ENCODE peak calls at places on chromosome 15, in six cellular contexts. One of them, this sample, is unnamed.

GRCh38 chr15:45690581-45691260 is 55.9 kb downstream of the SQOR start:
- DNase-seq in GM04503: peak; percentile 37
- DNase-seq in Peyer's patch: no peak
- DNase-seq in activated naive CD8-positive, alpha-beta T cell treated with anti-CD3 and anti-CD28 coated beads for 36 hours: no peak
- DNase-seq in glomerular endothelial cell: no peak
- DNase-seq in stimulated activated CD4-positive, alpha-beta T cell treated with anti-CD3 and anti-CD28 coated beads, Interleukin-4, amount 100 ng/mL, for 1 hour: no peak
- DNase-seq in this sample: no peak

GRCh38 chr15:74261685-74262084 is 25.6 kb downstream of the CCDC33 start:
- DNase-seq in GM04503: no peak
- DNase-seq in Peyer's patch: no peak
- DNase-seq in activated naive CD8-positive, alpha-beta T cell treated with anti-CD3 and anti-CD28 coated beads for 36 hours: no peak
- DNase-seq in glomerular endothelial cell: no peak
- DNase-seq in stimulated activated CD4-positive, alpha-beta T cell treated with anti-CD3 and anti-CD28 coated beads, Interleukin-4, amount 100 ng/mL, for 1 hour: no peak
- DNase-seq in this sample: no peak

GRCh38 chr15:83066034-83066760 is 855 bp downstream of the BTBD1 start:
- DNase-seq in GM04503: no peak
- DNase-seq in Peyer's patch: no peak
- DNase-seq in activated naive CD8-positive, alpha-beta T cell treated with anti-CD3 and anti-CD28 coated beads for 36 hours: no peak
- DNase-seq in glomerular endothelial cell: no peak
- DNase-seq in stimulated activated CD4-positive, alpha-beta T cell treated with anti-CD3 and anti-CD28 coated beads, Interleukin-4, amount 100 ng/mL, for 1 hour: peak; percentile 9
- DNase-seq in this sample: no peak

GRCh38 chr15:86236721-86237121 is 157.1 kb downstream of the AGBL1 start:
- DNase-seq in GM04503: no peak
- DNase-seq in Peyer's patch: no peak
- DNase-seq in activated naive CD8-positive, alpha-beta T cell treated with anti-CD3 and anti-CD28 coated beads for 36 hours: no peak
- DNase-seq in glomerular endothelial cell: no peak
- DNase-seq in stimulated activated CD4-positive, alpha-beta T cell treated with anti-CD3 and anti-CD28 coated beads, Interleukin-4, amount 100 ng/mL, for 1 hour: no peak
- DNase-seq in this sample: no peak

GRCh38 chr15:49135893-49136292 is 19.5 kb downstream of the COPS2 start:
- DNase-seq in GM04503: no peak
- DNase-seq in Peyer's patch: no peak
- DNase-seq in activated naive CD8-positive, alpha-beta T cell treated with anti-CD3 and anti-CD28 coated beads for 36 hours: no peak
- DNase-seq in glomerular endothelial cell: no peak
- DNase-seq in stimulated activated CD4-positive, alpha-beta T cell treated with anti-CD3 and anti-CD28 coated beads, Interleukin-4, amount 100 ng/mL, for 1 hour: no peak
- DNase-seq in this sample: no peak

GRCh38 chr15:42324308-42324707 is 35.0 kb upstream of the CAPN3 start:
- DNase-seq in GM04503: no peak
- DNase-seq in Peyer's patch: no peak
- DNase-seq in activated naive CD8-positive, alpha-beta T cell treated with anti-CD3 and anti-CD28 coated beads for 36 hours: no peak
- DNase-seq in glomerular endothelial cell: no peak
- DNase-seq in stimulated activated CD4-positive, alpha-beta T cell treated with anti-CD3 and anti-CD28 coated beads, Interleukin-4, amount 100 ng/mL, for 1 hour: no peak
- DNase-seq in this sample: no peak

GRCh38 chr15:66594836-66595235 is 29.0 kb upstream of the LCTL start:
- DNase-seq in GM04503: no peak
- DNase-seq in Peyer's patch: no peak
- DNase-seq in activated naive CD8-positive, alpha-beta T cell treated with anti-CD3 and anti-CD28 coated beads for 36 hours: no peak
- DNase-seq in glomerular endothelial cell: no peak
- DNase-seq in stimulated activated CD4-positive, alpha-beta T cell treated with anti-CD3 and anti-CD28 coated beads, Interleukin-4, amount 100 ng/mL, for 1 hour: no peak
- DNase-seq in this sample: no peak

GRCh38 chr15:75070674-75071073 is 47.3 kb downstream of the PPCDC start:
- DNase-seq in GM04503: no peak
- DNase-seq in Peyer's patch: peak; percentile 34
- DNase-seq in activated naive CD8-positive, alpha-beta T cell treated with anti-CD3 and anti-CD28 coated beads for 36 hours: no peak
- DNase-seq in glomerular endothelial cell: no peak
- DNase-seq in stimulated activated CD4-positive, alpha-beta T cell treated with anti-CD3 and anti-CD28 coated beads, Interleukin-4, amount 100 ng/mL, for 1 hour: no peak
- DNase-seq in this sample: no peak

GRCh38 chr15:66768984-66769383 is 66.9 kb downstream of the SMAD6 start:
- DNase-seq in GM04503: no peak
- DNase-seq in Peyer's patch: no peak
- DNase-seq in activated naive CD8-positive, alpha-beta T cell treated with anti-CD3 and anti-CD28 coated beads for 36 hours: no peak
- DNase-seq in glomerular endothelial cell: no peak
- DNase-seq in stimulated activated CD4-positive, alpha-beta T cell treated with anti-CD3 and anti-CD28 coated beads, Interleukin-4, amount 100 ng/mL, for 1 hour: no peak
- DNase-seq in this sample: no peak